ENCODE peak calls at places on chromosomes 16 and 17, in seven cellular contexts. P is HCEC 1CT; D is neural crest cell; Z is HTR-8/SVneo; T is stimulated activated CD4-positive, alpha-beta T cell treated with anti-CD3 and anti-CD28 coated beads, TNF-alpha, amount 100 ng/mL, for 24 hours; U is astrocyte of the spinal cord; A is globus pallidus. K is an unnamed sample.

GRCh38 chr17:77142689-77143088 is 1.9 kb downstream of the SEC14L1 start:
- DNase-seq in P (no peak), D (no peak), T (no peak), Z (no peak), U (no peak), A (no peak), K (no peak)

GRCh38 chr16:88560722-88561484 is 9.3 kb upstream of the ZC3H18 start:
- DNase-seq in U (peak; percentile 20), T (no peak), A (no peak), D (no peak), Z (no peak), P (no peak), K (peak; percentile 44)

GRCh38 chr17:62179525-62180161 is 114.6 kb upstream of the MED13 start:
- DNase-seq in Z (peak; percentile 98), T (no peak), P (peak; percentile 92), U (peak; percentile 23), A (no peak), D (no peak), K (peak; percentile 52)

GRCh38 chr16:52873997-52874500 is 178.6 kb downstream of the CHD9NB start:
- DNase-seq in D (no peak), U (no peak), A (peak; percentile 9), T (no peak), P (no peak), Z (no peak), K (no peak)

GRCh38 chr16:81697321-81697885 is 81.7 kb upstream of the PLCG2 start:
- DNase-seq in A (peak; percentile 49), T (peak; percentile 11), D (no peak), Z (peak; percentile 81), P (peak; percentile 47), U (peak; percentile 67), K (peak; percentile 45)

GRCh38 chr16:22123146-22123545 is 30.8 kb downstream of the VWA3A start:
- DNase-seq in D (no peak), Z (no peak), A (no peak), T (no peak), P (peak; percentile 25), U (no peak), K (no peak)

GRCh38 chr17:29567362-29568330 is 809 bp upstream of the ABHD15 start:
- DNase-seq in A (no peak), D (peak; percentile 53), Z (no peak), T (no peak), P (peak; percentile 58), U (peak; percentile 44), K (peak; percentile 47)

GRCh38 chr16:55133654-55134053 is 190.3 kb upstream of the IRX6 start:
- DNase-seq in D (no peak), A (no peak), P (no peak), T (no peak), Z (no peak), U (no peak), K (no peak)

GRCh38 chr17:66655861-66656260 is 179.1 kb upstream of the CACNG5 start:
- DNase-seq in T (peak; percentile 40), U (peak; percentile 62), A (no peak), D (no peak), Z (peak; percentile 48), P (peak; percentile 55), K (no peak)